ENCODE peak calls at places on chromosomes 2 and 18, in six cellular contexts. A, H, R, G, T and B are unnamed samples.

GRCh38 chr2:32732135-32732534 is 104.3 kb downstream of the TTC27 start:
- DNase-seq in A (no peak), H (no peak), R (no peak), G (no peak), T (no peak), B (no peak)

GRCh38 chr2:241291977-241292376 is 23.5 kb downstream of the HDLBP start:
- DNase-seq in A (no peak), H (no peak), R (no peak), G (no peak), T (no peak), B (no peak)

GRCh38 chr2:71613953-71614925 is 160.9 kb downstream of the DYSF start:
- DNase-seq in A (no peak), H (peak; percentile 41), R (no peak), G (no peak), T (peak; percentile 9), B (peak; percentile 64)

GRCh38 chr2:113068706-113069485 is 1.1 kb downstream of the IL1F10 start:
- DNase-seq in A (no peak), H (no peak), R (no peak), G (no peak), T (no peak), B (no peak)

GRCh38 chr18:9726175-9726574 is 18.1 kb downstream of the RAB31 start:
- DNase-seq in A (no peak), H (peak; percentile 14), R (no peak), G (no peak), T (no peak), B (no peak)

GRCh38 chr2:120761164-120761861 is 25.6 kb downstream of the GLI2 start:
- DNase-seq in A (peak; percentile 21), H (peak; percentile 33), R (peak; percentile 64), G (no peak), T (peak; percentile 4), B (peak; percentile 52)

GRCh38 chr2:136787970-136788369 is 22.6 kb downstream of the THSD7B start:
- DNase-seq in A (no peak), H (no peak), R (no peak), G (no peak), T (no peak), B (no peak)

GRCh38 chr18:26548144-26549102 is at the start of gene KCTD1:
- DNase-seq in A (peak; percentile 85), H (peak; percentile 88), R (peak; percentile 87), G (peak; percentile 75), T (peak; percentile 86), B (peak; percentile 77)

GRCh38 chr2:240886678-240887574 is 9.0 kb downstream of the MAB21L4 start:
- DNase-seq in A (peak; percentile 42), H (peak; percentile 95), R (peak; percentile 61), G (no peak), T (peak; percentile 21), B (no peak)

GRCh38 chr2:194044321-194044720 is 1612.7 kb upstream of the SLC39A10 start:
- DNase-seq in A (no peak), H (no peak), R (no peak), G (no peak), T (no peak), B (no peak)

GRCh38 chr2:120565095-120565460 is 170.6 kb upstream of the GLI2 start:
- DNase-seq in A (no peak), H (no peak), R (no peak), G (no peak), T (no peak), B (no peak)

GRCh38 chr2:120245520-120245835 is 7.2 kb upstream of the RALB start:
- DNase-seq in A (no peak), H (no peak), R (peak; percentile 78), G (peak; percentile 24), T (peak; percentile 68), B (no peak)

GRCh38 chr18:10293966-10294365 is 160.5 kb upstream of the APCDD1 start:
- DNase-seq in A (no peak), H (no peak), R (no peak), G (no peak), T (no peak), B (no peak)

GRCh38 chr18:37537868-37538525 is 27.6 kb downstream of the CELF4 start:
- DNase-seq in A (peak; percentile 80), H (peak; percentile 74), R (peak; percentile 85), G (peak; percentile 22), T (peak; percentile 77), B (no peak)

GRCh38 chr2:40201425-40201824 is 250.5 kb downstream of the SLC8A1 start:
- DNase-seq in A (no peak), H (no peak), R (no peak), G (no peak), T (no peak), B (no peak)

GRCh38 chr2:100390001-100390940 is 27.2 kb downstream of the CHST10 start:
- DNase-seq in A (no peak), H (no peak), R (no peak), G (no peak), T (no peak), B (peak; percentile 54)

GRCh38 chr2:73836141-73836943 is 7.6 kb downstream of the STAMBP start:
- DNase-seq in A (peak; percentile 52), H (peak; percentile 50), R (peak; percentile 82), G (no peak), T (peak; percentile 15), B (no peak)

GRCh38 chr2:85445316-85446295 is 27.1 kb downstream of the SH2D6 start:
- DNase-seq in A (no peak), H (peak; percentile 67), R (no peak), G (no peak), T (peak; percentile 96), B (peak; percentile 73)

GRCh38 chr2:235106874-235107639 is 155.2 kb downstream of the SH3BP4 start:
- DNase-seq in A (no peak), H (peak; percentile 75), R (no peak), G (peak; percentile 79), T (peak; percentile 74), B (no peak)

GRCh38 chr2:31216734-31217133 is 581 bp downstream of the CAPN14 start:
- DNase-seq in A (no peak), H (no peak), R (no peak), G (no peak), T (no peak), B (peak; percentile 41)

GRCh38 chr2:47072728-47073191 is 82.3 kb downstream of the STPG4 start:
- DNase-seq in A (peak; percentile 82), H (no peak), R (no peak), G (no peak), T (no peak), B (no peak)

GRCh38 chr2:37653093-37653492 is 18.3 kb downstream of the CDC42EP3 start:
- DNase-seq in A (no peak), H (no peak), R (no peak), G (no peak), T (no peak), B (no peak)

GRCh38 chr18:79912409-79912991 is 39.0 kb downstream of the SLC66A2 start:
- DNase-seq in A (peak; percentile 37), H (peak; percentile 52), R (peak; percentile 82), G (no peak), T (no peak), B (peak; percentile 68)

GRCh38 chr18:7617738-7618422 is 50.8 kb downstream of the PTPRM start:
- DNase-seq in A (no peak), H (peak; percentile 82), R (no peak), G (no peak), T (peak; percentile 48), B (no peak)

GRCh38 chr2:201132518-201132917 is 16.6 kb downstream of the CFLAR start:
- DNase-seq in A (no peak), H (no peak), R (no peak), G (no peak), T (no peak), B (no peak)

GRCh38 chr18:23825496-23825895 is 136.2 kb downstream of the LAMA3 start:
- DNase-seq in A (no peak), H (no peak), R (no peak), G (no peak), T (no peak), B (no peak)

GRCh38 chr18:23822590-23823385 is 133.5 kb downstream of the LAMA3 start:
- DNase-seq in A (no peak), H (no peak), R (no peak), G (no peak), T (no peak), B (no peak)

GRCh38 chr18:23825978-23826405 is 136.7 kb downstream of the LAMA3 start:
- DNase-seq in A (no peak), H (no peak), R (no peak), G (no peak), T (peak; percentile 28), B (peak; percentile 90)

GRCh38 chr18:23824704-23825103 is 135.5 kb downstream of the LAMA3 start:
- DNase-seq in A (no peak), H (no peak), R (no peak), G (no peak), T (no peak), B (no peak)

DNA sequence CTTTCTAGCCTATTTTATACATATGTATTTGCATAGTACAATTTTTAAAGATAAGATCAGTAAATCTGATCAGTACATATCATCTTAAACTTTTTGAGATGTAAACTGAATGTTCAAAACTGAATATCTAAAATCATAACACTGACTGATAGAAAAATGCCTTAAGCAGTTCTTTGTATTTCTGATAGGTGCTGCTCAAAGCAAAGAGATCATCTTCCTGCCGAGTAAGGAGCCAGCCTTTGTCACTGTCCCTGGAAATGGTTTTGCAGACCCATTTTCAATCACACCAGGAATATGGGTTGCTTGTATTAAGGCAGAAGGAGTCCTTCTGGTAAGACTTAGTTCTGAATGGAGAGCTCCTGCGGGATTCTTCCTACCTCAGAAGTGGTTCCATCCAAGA is 135.0 kb downstream of the LAMA3 start:
- DNase-seq in A (no peak), H (no peak), R (no peak), G (no peak), T (no peak), B (no peak)
- TF ChIP-seq CTCF in A (no peak), H (peak; percentile 20), R (no peak), G (peak; percentile 30), T (no peak), B (no peak)

GRCh38 chr2:149314687-149315086 is 15.7 kb upstream of the LYPD6 start:
- DNase-seq in A (no peak), H (no peak), R (no peak), G (no peak), T (no peak), B (no peak)
- H3K27ac ChIP-seq in A (no peak overlapping the region), H (no peak overlapping the region), R (no peak overlapping the region), G (no peak overlapping the region), T (no peak overlapping the region), B (no peak overlapping the region)

GRCh38 chr2:213175673-213176247 is 24.3 kb upstream of the IKZF2 start:
- DNase-seq in A (no peak), H (no peak), R (no peak), G (no peak), T (no peak), B (no peak)
- H3K4me3 ChIP-seq in A (no peak overlapping the region), H (no peak overlapping the region), R (no peak overlapping the region), G (no peak overlapping the region), T (no peak overlapping the region), B (no peak overlapping the region)

DNA sequence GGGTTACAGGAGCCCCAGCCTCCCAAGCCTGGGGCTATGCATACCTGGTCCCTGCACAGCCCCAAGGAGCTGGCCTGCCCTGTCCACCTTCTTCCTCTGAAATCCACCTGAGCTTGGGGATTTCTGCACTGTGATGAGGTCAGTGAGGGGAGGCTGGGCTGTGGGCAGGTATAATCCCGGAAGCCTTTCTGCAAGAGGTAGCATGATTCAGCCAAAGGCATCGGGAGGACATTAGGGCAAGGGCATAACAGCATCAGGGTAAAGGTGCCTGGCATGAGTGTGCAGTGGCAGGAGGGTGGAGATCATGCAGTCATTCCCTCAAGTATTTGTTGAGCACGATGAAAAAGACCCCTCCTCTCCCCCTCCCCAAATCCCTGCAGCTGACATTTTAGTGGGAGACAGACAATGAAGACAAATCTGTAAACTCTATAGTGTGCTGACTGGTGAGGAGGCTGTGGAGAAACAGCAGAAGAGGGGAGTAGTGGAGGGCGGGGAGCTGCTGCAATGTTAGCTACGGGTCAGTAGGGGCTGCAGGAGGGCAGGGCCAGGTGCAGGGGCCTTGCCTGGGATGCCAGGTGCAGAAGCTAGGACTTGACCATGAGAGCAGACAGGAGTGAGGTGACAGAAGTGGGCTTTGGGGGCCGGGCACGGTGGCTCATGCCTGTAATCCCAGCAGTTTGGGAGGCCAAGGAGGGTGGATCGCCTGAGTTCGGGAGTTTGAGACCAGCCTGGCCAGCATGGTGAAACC is 18.7 kb downstream of the ZFP36L2 start:
- DNase-seq in A (no peak), H (no peak), R (no peak), G (no peak), T (no peak), B (no peak)
- TF ChIP-seq CTCF in A (no peak), H (no peak), R (no peak), G (peak; percentile 53), T (no peak), B (no peak)